ENCODE peak calls at places on chromosomes 12 and 14, in four cellular contexts. F is IMR-90, V is tibial nerve, I is mammary epithelial cell. P is an unnamed sample.

GRCh38 chr12:53575502-53576264 is 50.5 kb downstream of the ATF7 start:
- DNase-seq in F (peak), V (no peak), I (peak), P (peak)

GRCh38 chr14:37139710-37140109 is 32.7 kb downstream of the SLC25A21 start:
- DNase-seq in F (no peak), I (peak), V (no peak), P (no peak)

GRCh38 chr14:47039336-47039735 is 387.8 kb upstream of the RPL10L start:
- DNase-seq in F (no peak), V (no peak), I (no peak), P (no peak)

GRCh38 chr12:124646385-124647230 is 79.2 kb upstream of the NCOR2 start:
- DNase-seq in V (no peak), F (no peak), I (no peak), P (no peak)

GRCh38 chr14:76348898-76349297 is 27.0 kb upstream of the ESRRB start:
- DNase-seq in F (peak), V (no peak), I (peak), P (peak)

GRCh38 chr14:25350802-25351201 is 300.9 kb upstream of the STXBP6 start:
- DNase-seq in V (no peak), F (no peak), I (no peak), P (no peak)

GRCh38 chr12:92987362-92987761 is 58.3 kb upstream of the EEA1 start:
- DNase-seq in V (no peak), F (peak), I (peak), P (peak)

GRCh38 chr14:89327771-89328212 is 89.2 kb downstream of the FOXN3 start:
- DNase-seq in F (peak), V (no peak), I (no peak), P (no peak)

GRCh38 chr14:52020866-52021717 is 31.7 kb downstream of the RTRAF start:
- DNase-seq in I (no peak), F (no peak), V (no peak), P (no peak)

GRCh38 chr12:57863676-57864075 is 17.1 kb upstream of the CTDSP2 start:
- DNase-seq in I (no peak), F (no peak), V (no peak), P (no peak)

GRCh38 chr12:82593901-82594396 is 92.8 kb upstream of the TMTC2 start:
- DNase-seq in V (no peak), I (no peak), F (no peak), P (no peak)

GRCh38 chr12:67355428-67356385 is 86.5 kb downstream of the CAND1 start:
- DNase-seq in I (peak), V (no peak), F (peak), P (peak)

GRCh38 chr12:68453876-68454275 is 121.7 kb upstream of the MDM1 start:
- DNase-seq in I (no peak), F (no peak), V (no peak), P (no peak)

GRCh38 chr14:102878970-102879460 is 43.4 kb upstream of the AMN start:
- DNase-seq in I (no peak), F (no peak), V (no peak), P (no peak)

GRCh38 chr12:131287938-131288797 is 334.5 kb downstream of the ADGRD1 start:
- DNase-seq in V (no peak), I (no peak), F (no peak), P (no peak)

GRCh38 chr14:68624541-68625220 is 168.2 kb downstream of the ZFP36L1 start:
- DNase-seq in I (no peak), F (no peak), V (no peak), P (no peak)

GRCh38 chr14:105272623-105273022 is 24.3 kb downstream of the BTBD6 start:
- DNase-seq in V (no peak), I (no peak), F (no peak), P (no peak)

GRCh38 chr12:128687851-128688250 is 135.9 kb downstream of the SLC15A4 start:
- DNase-seq in I (no peak), F (no peak), V (no peak), P (no peak)

GRCh38 chr14:59343585-59343984 is 121.6 kb downstream of the GPR135 start:
- DNase-seq in F (no peak), V (no peak), I (no peak), P (no peak)
- H3K27ac ChIP-seq in F (no peak), V (no peak), I (no peak), P (no peak)

DNA sequence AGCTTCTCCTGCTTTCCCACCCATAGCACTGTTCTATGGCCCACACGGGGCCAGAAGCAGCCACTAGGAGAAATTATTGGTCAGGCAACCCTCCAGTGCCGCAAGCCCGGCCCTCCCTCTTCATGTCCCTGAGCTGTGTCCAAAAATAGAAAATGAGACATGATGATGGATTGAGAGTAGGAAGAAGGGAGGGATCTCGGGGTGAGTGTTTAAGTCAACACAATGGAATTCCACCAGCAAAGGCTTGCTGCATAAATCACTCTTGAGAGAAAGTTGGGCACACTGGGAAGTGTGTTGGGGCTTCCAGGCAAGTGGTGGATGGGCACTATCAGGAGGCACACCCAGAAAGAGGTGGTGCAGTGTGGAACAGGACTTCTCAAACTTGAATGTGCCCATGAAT is 94.2 kb downstream of the LLPH start:
- DNase-seq in F (peak), I (peak), V (no peak), P (peak)
- TF ChIP-seq CTCF in F (peak), I (no peak), V (no peak), P (no peak)

GRCh38 chr12:1592444-1593231 is 1.7 kb downstream of the FBXL14 start:
- DNase-seq in V (no peak), F (peak), I (peak), P (peak)

GRCh38 chr12:1590083-1590979 is 4.0 kb downstream of the FBXL14 start:
- DNase-seq in I (peak), F (peak), V (no peak), P (no peak)

GRCh38 chr12:1593232-1594044 is 943 bp downstream of the FBXL14 start:
- DNase-seq in F (no peak), I (peak), V (no peak), P (peak)

GRCh38 chr12:1591029-1591428 is 3.4 kb downstream of the FBXL14 start:
- DNase-seq in F (no peak), I (peak), V (no peak), P (peak)

GRCh38 chr12:1591543-1591942 is 2.8 kb downstream of the FBXL14 start:
- DNase-seq in F (peak), I (no peak), V (no peak), P (no peak)
- H3K27ac ChIP-seq in F (peak), I (no peak), V (peak), P (no peak)

GRCh38 chr12:48716493-48717251 is at the start of gene CCNT1:
- DNase-seq in V (peak), I (peak), F (peak), P (peak)
- TF ChIP-seq CTCF in V (peak), I (no peak), F (peak), P (no peak)

GRCh38 chr12:1616233-1617066 is 12.6 kb upstream of the WNT5B start:
- DNase-seq in I (peak), F (no peak), V (no peak), P (peak)
- H3K27ac ChIP-seq in I (no peak), F (no peak), V (no peak), P (peak)

GRCh38 chr12:24780969-24781368 is 167.9 kb downstream of the BCAT1 start:
- DNase-seq in F (peak), V (no peak), I (peak), P (peak)
- TF ChIP-seq CTCF in F (peak), V (no peak), I (peak), P (no peak)

P was measured in RWPE1.